ENCODE peak calls at places on chromosomes 6 and 20, in ten cellular contexts. K is heart right ventricle; O is osteoblast; Z is tibial artery; W is neural crest cell; Q is GM13977; E is RWPE1; U is CD8-positive, alpha-beta T cell; J is BE2C; C is choroid plexus epithelial cell. H is an unnamed sample.
A peak's percentile ranks its signal among the peaks of the same experiment; 100 is the strongest.

GRCh38 chr6:16752206-16752867 is 8.9 kb downstream of the ATXN1 start:
- DNase-seq in K (no peak), O (no peak), Z (no peak), W (no peak), Q (no peak), E (peak; percentile 71), U (no peak), J (no peak), C (peak; percentile 91), H (no peak)

GRCh38 chr20:35320396-35321126 is 28.3 kb upstream of the FAM83C start:
- DNase-seq in K (no peak), O (peak; percentile 89), Z (no peak), W (no peak), Q (no peak), E (no peak), U (no peak), J (no peak), C (peak; percentile 67), H (no peak)

GRCh38 chr6:129683606-129684322 is 26.2 kb downstream of the ARHGAP18 start:
- DNase-seq in K (peak; percentile 61), O (peak; percentile 94), Z (peak; percentile 89), W (no peak), Q (peak; percentile 80), E (peak; percentile 94), U (peak; percentile 68), J (peak; percentile 58), C (peak; percentile 100), H (no peak)

GRCh38 chr20:16107172-16107870 is 465.9 kb downstream of the KIF16B start:
- DNase-seq in K (no peak), O (no peak), Z (no peak), W (no peak), Q (no peak), E (no peak), U (no peak), J (peak; percentile 79), C (no peak), H (no peak)

GRCh38 chr6:154289818-154290508 is 66.6 kb downstream of the IPCEF1 start:
- DNase-seq in K (no peak), O (no peak), Z (no peak), W (no peak), Q (no peak), E (no peak), U (no peak), J (no peak), C (no peak), H (no peak)

GRCh38 chr6:30557683-30557981 is 537 bp downstream of the PRR3 start:
- DNase-seq in K (no peak), O (no peak), Z (no peak), W (no peak), Q (peak; percentile 53), E (no peak), U (no peak), J (no peak), C (no peak), H (no peak)

GRCh38 chr6:105560611-105561066 is 157.8 kb upstream of the PREP start:
- DNase-seq in K (no peak), O (peak; percentile 57), Z (no peak), W (no peak), Q (peak; percentile 39), E (peak; percentile 40), U (no peak), J (no peak), C (peak; percentile 39), H (no peak)

GRCh38 chr20:21490105-21490504 is 23.8 kb downstream of the NKX2-2 start:
- DNase-seq in K (no peak), O (no peak), Z (no peak), W (no peak), Q (no peak), E (no peak), U (no peak), J (no peak), C (peak; percentile 53), H (no peak)

DNA sequence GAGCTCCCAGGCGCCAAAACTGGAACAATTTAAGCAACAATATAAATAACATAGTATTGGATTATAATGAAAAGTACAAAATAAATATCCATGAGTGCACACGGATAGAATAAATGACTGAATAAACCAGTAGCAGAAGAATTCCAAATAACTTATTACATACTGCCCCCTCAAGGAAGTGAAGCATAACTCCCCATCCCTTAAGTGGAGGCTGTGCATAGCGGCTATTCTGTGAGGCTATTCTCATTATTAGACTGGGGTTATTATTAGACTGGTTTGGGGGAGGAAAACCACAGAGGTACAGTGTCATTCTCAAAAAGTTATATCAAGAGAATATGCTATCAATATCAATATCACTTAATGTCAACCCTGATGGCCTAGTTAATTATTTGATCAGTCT is 94.4 kb upstream of the SIRPA start:
- DNase-seq in K (no peak), O (no peak), Z (no peak), W (no peak), Q (peak; percentile 50), E (no peak), U (no peak), J (no peak), C (peak; percentile 70), H (no peak)
- TF ChIP-seq CTCF in K (peak; percentile 39), O (peak; percentile 56), Z (peak; percentile 15), W (peak; percentile 47), Q (peak; percentile 43), E (peak; percentile 39), U (no peak), J (peak; percentile 28), C (peak; percentile 67), H (no peak)

GRCh38 chr6:63452117-63452516 is 120.2 kb upstream of the LOC128125822 start:
- DNase-seq in K (no peak), O (no peak), Z (no peak), W (no peak), Q (no peak), E (no peak), U (no peak), J (no peak), C (peak; percentile 2), H (no peak)
- TF ChIP-seq CTCF in K (no peak), O (no peak), Z (no peak), W (no peak), Q (no peak), E (no peak), U (no peak), J (no peak), C (no peak), H (no peak)

GRCh38 chr6:169420912-169421543 is 167.4 kb upstream of the THBS2 start:
- DNase-seq in K (no peak), O (peak; percentile 83), Z (no peak), W (peak; percentile 34), Q (no peak), E (no peak), U (no peak), J (peak; percentile 40), C (peak; percentile 69), H (no peak)
- TF ChIP-seq CTCF in K (peak; percentile 49), O (peak; percentile 48), Z (no peak), W (peak; percentile 69), Q (peak; percentile 24), E (no peak), U (peak; percentile 32), J (peak; percentile 40), C (peak; percentile 74), H (peak; percentile 69)

GRCh38 chr6:6503186-6503585 is 85.3 kb upstream of the LY86 start:
- DNase-seq in K (no peak), O (no peak), Z (no peak), W (no peak), Q (no peak), E (no peak), U (no peak), J (no peak), C (no peak), H (no peak)

GRCh38 chr6:6508603-6509002 is 79.9 kb upstream of the LY86 start:
- DNase-seq in K (no peak), O (no peak), Z (no peak), W (no peak), Q (no peak), E (no peak), U (no peak), J (no peak), C (no peak), H (no peak)

GRCh38 chr6:6509304-6509703 is 79.2 kb upstream of the LY86 start:
- DNase-seq in K (no peak), O (no peak), Z (no peak), W (no peak), Q (no peak), E (no peak), U (no peak), J (no peak), C (no peak), H (no peak)

GRCh38 chr6:6505111-6505510 is 83.4 kb upstream of the LY86 start:
- DNase-seq in K (no peak), O (no peak), Z (no peak), W (no peak), Q (no peak), E (no peak), U (no peak), J (no peak), C (no peak), H (no peak)
- TF ChIP-seq CTCF in K (no peak), O (no peak), Z (no peak), W (no peak), Q (no peak), E (no peak), U (no peak), J (no peak), C (no peak), H (no peak)

GRCh38 chr6:98366406-98366805 is 468.0 kb upstream of the POU3F2 start:
- DNase-seq in K (no peak), O (no peak), Z (no peak), W (no peak), Q (no peak), E (no peak), U (no peak), J (no peak), C (no peak), H (no peak)
- TF ChIP-seq CTCF in K (no peak), O (no peak), Z (no peak), W (no peak), Q (no peak), E (no peak), U (no peak), J (no peak), C (no peak), H (no peak)

GRCh38 chr6:143165315-143165855 is 104.7 kb downstream of the AIG1 start:
- DNase-seq in K (no peak), O (no peak), Z (no peak), W (no peak), Q (no peak), E (no peak), U (no peak), J (no peak), C (no peak), H (no peak)
- TF ChIP-seq CTCF in K (no peak), O (no peak), Z (no peak), W (no peak), Q (no peak), E (no peak), U (no peak), J (no peak), C (no peak), H (no peak)

DNA sequence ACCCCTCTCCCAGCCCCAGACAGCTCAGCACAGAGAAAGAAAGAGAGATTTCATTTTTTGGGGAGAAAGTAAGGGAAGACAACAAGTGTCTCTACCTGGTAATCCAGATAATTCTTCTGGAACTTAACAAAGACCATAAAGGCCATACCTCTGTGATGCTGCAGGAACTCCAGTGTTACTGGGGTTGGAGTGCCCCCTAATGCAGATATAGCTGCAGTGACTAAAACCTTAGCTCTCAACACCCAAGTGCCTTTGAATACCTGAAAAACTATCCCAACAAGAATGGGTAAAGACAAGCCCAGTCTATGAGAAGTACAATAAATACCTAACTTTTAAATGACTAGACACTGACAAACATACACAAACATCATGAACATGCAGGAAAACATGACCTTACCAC is 365.3 kb upstream of the PTCHD4 start:
- DNase-seq in K (no peak), O (no peak), Z (no peak), W (no peak), Q (no peak), E (no peak), U (no peak), J (no peak), C (peak; percentile 76), H (no peak)
- TF ChIP-seq CTCF in K (peak; percentile 13), O (peak; percentile 18), Z (no peak), W (peak; percentile 25), Q (no peak), E (no peak), U (no peak), J (no peak), C (peak; percentile 77), H (no peak)